ENCODE peak calls at places on chromosomes 13 and 19, in nine cellular contexts. I is astrocyte; P is M059J; Z is NB4; O is Right ventricle myocardium superior; F is AG10803; K is T-helper 9 cell; Q is stimulated activated CD4-positive, alpha-beta T cell treated with anti-CD3 and anti-CD28 coated beads, Interleukin-2, amount 100 ng/mL, for 48 hours; W is NCI-H1694 treated with DMSO at 0.1 percent for 48 hours. B is an unnamed sample.

GRCh38 chr13:78680611-78681010 is 21.7 kb upstream of the OBI1 start:
- DNase-seq in I (no peak), P (no peak), Z (no peak), O (no peak), F (no peak), K (no peak), Q (no peak), W (peak; percentile 92), B (no peak)

GRCh38 chr19:31064486-31064885 is 284.8 kb downstream of the TSHZ3 start:
- DNase-seq in I (no peak), P (peak; percentile 6), Z (no peak), O (no peak), F (no peak), K (no peak), Q (no peak), W (no peak), B (no peak)

GRCh38 chr13:61954092-61954491 is 538.4 kb upstream of the PCDH20 start:
- DNase-seq in I (no peak), P (peak; percentile 0), Z (peak; percentile 47), O (no peak), F (no peak), K (no peak), Q (no peak), W (no peak), B (no peak)

GRCh38 chr19:49741210-49741844 is 21.8 kb downstream of the TSKS start:
- DNase-seq in I (no peak), P (peak; percentile 66), Z (peak; percentile 92), O (no peak), F (no peak), K (no peak), Q (no peak), W (no peak), B (no peak)

GRCh38 chr13:69107436-69107835 is 1000.2 kb upstream of the ATXN8OS start:
- DNase-seq in I (no peak), P (no peak), Z (no peak), O (no peak), F (no peak), K (no peak), Q (no peak), W (no peak), B (no peak)

GRCh38 chr13:47215741-47216140 is 318.9 kb upstream of the HTR2A start:
- DNase-seq in I (peak; percentile 94), P (peak; percentile 92), Z (no peak), O (no peak), F (peak; percentile 88), K (no peak), Q (no peak), W (no peak), B (no peak)

GRCh38 chr13:45196622-45197021 is 4.2 kb downstream of the KCTD4 start:
- DNase-seq in I (peak; percentile 65), P (peak; percentile 88), Z (no peak), O (no peak), F (peak; percentile 36), K (no peak), Q (no peak), W (no peak), B (no peak)

GRCh38 chr19:28454083-28454482 is 758.9 kb downstream of the UQCRFS1 start:
- DNase-seq in I (peak; percentile 76), P (no peak), Z (no peak), O (no peak), F (no peak), K (no peak), Q (no peak), W (no peak), B (no peak)

GRCh38 chr19:49470615-49470978 is 3.4 kb upstream of the FLT3LG start:
- DNase-seq in I (no peak), P (no peak), Z (no peak), O (no peak), F (no peak), K (no peak), Q (no peak), W (no peak), B (no peak)

GRCh38 chr19:15469513-15470297 is 5.4 kb upstream of the RASAL3 start:
- DNase-seq in I (no peak), P (no peak), Z (no peak), O (no peak), F (no peak), K (peak; percentile 17), Q (no peak), W (no peak), B (no peak)

GRCh38 chr13:32330438-32330837 is 15.1 kb downstream of the BRCA2 start:
- DNase-seq in I (peak; percentile 29), P (peak; percentile 53), Z (no peak), O (no peak), F (peak; percentile 91), K (no peak), Q (no peak), W (no peak), B (no peak)

GRCh38 chr13:113928701-113929627 is 44.9 kb downstream of the C13orf46 start:
- DNase-seq in I (peak; percentile 51), P (peak; percentile 40), Z (no peak), O (peak; percentile 92), F (peak; percentile 99), K (no peak), Q (no peak), W (no peak), B (peak; percentile 38)

GRCh38 chr13:111323950-111324651 is 3.7 kb downstream of the TEX29 start:
- DNase-seq in I (no peak), P (no peak), Z (no peak), O (no peak), F (no peak), K (no peak), Q (no peak), W (no peak), B (no peak)

GRCh38 chr19:16067205-16067938 is 8.9 kb upstream of the TPM4 start:
- DNase-seq in I (peak; percentile 91), P (peak; percentile 93), Z (peak; percentile 49), O (peak; percentile 75), F (peak; percentile 88), K (no peak), Q (no peak), W (no peak), B (no peak)

GRCh38 chr13:101514695-101515275 is 62.3 kb downstream of the ITGBL1 start:
- DNase-seq in I (peak; percentile 35), P (peak; percentile 64), Z (peak; percentile 53), O (no peak), F (peak; percentile 62), K (no peak), Q (peak; percentile 7), W (peak; percentile 58), B (no peak)

B was measured in amygdala.